ENCODE peak calls at places on chromosomes 11 and 22, in nine cellular contexts. One of them, this sample, is unnamed.

GRCh38 chr11:65498042-65498726 is 661 bp upstream of the MALAT1 start:
- DNase-seq in breast epithelium: no peak
- DNase-seq in HCT116: no peak
- DNase-seq in Panc1: no peak
- DNase-seq in endothelial cell of umbilical vein: no peak
- DNase-seq in SK-N-SH: no peak
- DNase-seq in transverse colon: peak; percentile 64
- DNase-seq in GM23338: peak; percentile 72
- DNase-seq in suprapubic skin: peak; percentile 74
- DNase-seq in this sample: peak; percentile 63

GRCh38 chr11:23353611-23354010 is 493.3 kb upstream of the CCDC179 start:
- DNase-seq in Panc1: no peak
- DNase-seq in suprapubic skin: no peak
- DNase-seq in transverse colon: no peak
- DNase-seq in SK-N-SH: no peak
- DNase-seq in breast epithelium: no peak
- DNase-seq in endothelial cell of umbilical vein: no peak
- DNase-seq in GM23338: no peak
- DNase-seq in HCT116: no peak
- DNase-seq in this sample: no peak

GRCh38 chr11:36627006-36627405 is 29.0 kb upstream of the RAG2 start:
- DNase-seq in GM23338: no peak
- DNase-seq in breast epithelium: no peak
- DNase-seq in HCT116: no peak
- DNase-seq in SK-N-SH: no peak
- DNase-seq in Panc1: no peak
- DNase-seq in suprapubic skin: no peak
- DNase-seq in transverse colon: no peak
- DNase-seq in endothelial cell of umbilical vein: no peak
- DNase-seq in this sample: no peak

GRCh38 chr11:8631395-8632110 is 37.5 kb upstream of the STK33 start:
- DNase-seq in endothelial cell of umbilical vein: no peak
- DNase-seq in Panc1: no peak
- DNase-seq in HCT116: no peak
- DNase-seq in breast epithelium: no peak
- DNase-seq in SK-N-SH: no peak
- DNase-seq in suprapubic skin: no peak
- DNase-seq in transverse colon: no peak
- DNase-seq in GM23338: no peak
- DNase-seq in this sample: no peak

GRCh38 chr11:19200410-19201201 is 1.2 kb downstream of the CSRP3 start:
- DNase-seq in breast epithelium: peak; percentile 61
- DNase-seq in SK-N-SH: no peak
- DNase-seq in Panc1: no peak
- DNase-seq in transverse colon: peak; percentile 60
- DNase-seq in HCT116: no peak
- DNase-seq in endothelial cell of umbilical vein: peak; percentile 63
- DNase-seq in suprapubic skin: no peak
- DNase-seq in GM23338: no peak
- DNase-seq in this sample: peak; percentile 71

GRCh38 chr11:1195690-1196515 is 27.0 kb upstream of the MUC5B start:
- DNase-seq in GM23338: no peak
- DNase-seq in endothelial cell of umbilical vein: no peak
- DNase-seq in HCT116: no peak
- DNase-seq in suprapubic skin: peak; percentile 51
- DNase-seq in breast epithelium: no peak
- DNase-seq in SK-N-SH: peak; percentile 13
- DNase-seq in Panc1: no peak
- DNase-seq in transverse colon: peak; percentile 4
- DNase-seq in this sample: no peak

GRCh38 chr11:112805658-112806057 is 155.6 kb upstream of the NCAM1 start:
- DNase-seq in breast epithelium: no peak
- DNase-seq in GM23338: no peak
- DNase-seq in suprapubic skin: no peak
- DNase-seq in SK-N-SH: no peak
- DNase-seq in transverse colon: no peak
- DNase-seq in HCT116: no peak
- DNase-seq in Panc1: no peak
- DNase-seq in endothelial cell of umbilical vein: no peak
- DNase-seq in this sample: peak; percentile 57

GRCh38 chr11:134365011-134365925 is 33.5 kb downstream of the GLB1L2 start:
- DNase-seq in SK-N-SH: no peak
- DNase-seq in suprapubic skin: peak; percentile 44
- DNase-seq in Panc1: no peak
- DNase-seq in GM23338: no peak
- DNase-seq in breast epithelium: no peak
- DNase-seq in transverse colon: no peak
- DNase-seq in endothelial cell of umbilical vein: no peak
- DNase-seq in HCT116: no peak
- DNase-seq in this sample: no peak

GRCh38 chr11:134452026-134452848 is 40.2 kb upstream of the B3GAT1 start:
- DNase-seq in breast epithelium: no peak
- DNase-seq in Panc1: no peak
- DNase-seq in SK-N-SH: no peak
- DNase-seq in endothelial cell of umbilical vein: no peak
- DNase-seq in GM23338: no peak
- DNase-seq in HCT116: no peak
- DNase-seq in transverse colon: no peak
- DNase-seq in suprapubic skin: no peak
- DNase-seq in this sample: no peak

GRCh38 chr11:13278620-13279486 is 1.3 kb downstream of the BMAL1 start:
- DNase-seq in Panc1: no peak
- DNase-seq in GM23338: peak; percentile 60
- DNase-seq in breast epithelium: no peak
- DNase-seq in transverse colon: peak; percentile 26
- DNase-seq in SK-N-SH: peak; percentile 59
- DNase-seq in suprapubic skin: no peak
- DNase-seq in endothelial cell of umbilical vein: peak; percentile 11
- DNase-seq in HCT116: no peak
- DNase-seq in this sample: no peak

GRCh38 chr11:119863811-119864601 is 135.0 kb upstream of the NECTIN1 start:
- DNase-seq in HCT116: no peak
- DNase-seq in SK-N-SH: peak; percentile 57
- DNase-seq in transverse colon: peak; percentile 85
- DNase-seq in endothelial cell of umbilical vein: no peak
- DNase-seq in GM23338: peak; percentile 49
- DNase-seq in breast epithelium: no peak
- DNase-seq in Panc1: no peak
- DNase-seq in suprapubic skin: no peak
- DNase-seq in this sample: no peak

GRCh38 chr22:29842740-29843139 is 4.7 kb upstream of the ASCC2 start:
- DNase-seq in SK-N-SH: no peak
- DNase-seq in breast epithelium: no peak
- DNase-seq in GM23338: no peak
- DNase-seq in Panc1: peak; percentile 67
- DNase-seq in endothelial cell of umbilical vein: peak; percentile 49
- DNase-seq in transverse colon: no peak
- DNase-seq in HCT116: no peak
- DNase-seq in suprapubic skin: no peak
- DNase-seq in this sample: no peak

GRCh38 chr11:18721576-18722292 is 4.3 kb downstream of the IGSF22 start:
- DNase-seq in endothelial cell of umbilical vein: peak; percentile 51
- DNase-seq in HCT116: peak; percentile 45
- DNase-seq in suprapubic skin: no peak
- DNase-seq in Panc1: peak; percentile 58
- DNase-seq in transverse colon: peak; percentile 57
- DNase-seq in breast epithelium: no peak
- DNase-seq in SK-N-SH: peak; percentile 74
- DNase-seq in GM23338: peak; percentile 86
- DNase-seq in this sample: peak; percentile 40

DNA sequence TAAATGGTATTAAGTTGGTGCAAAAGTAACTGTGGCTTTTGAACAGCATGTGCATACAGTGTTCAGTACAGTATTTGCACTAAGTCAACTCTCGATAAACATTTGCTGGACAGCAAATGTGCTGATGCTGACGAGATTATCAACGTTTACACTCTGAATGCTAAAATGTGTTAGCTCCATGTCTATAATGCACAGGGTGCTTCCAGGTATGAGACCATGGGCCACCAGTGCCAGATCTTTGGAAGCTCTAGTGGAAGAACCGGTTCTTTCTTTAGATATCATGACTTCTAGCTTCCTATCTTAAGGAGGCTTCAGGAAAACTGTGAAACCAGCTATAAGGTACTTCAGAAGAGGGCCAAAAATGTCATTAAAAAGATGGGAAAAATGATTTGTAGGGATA is 17.2 kb downstream of the SNX19 start:
- DNase-seq in suprapubic skin: no peak
- DNase-seq in endothelial cell of umbilical vein: no peak
- DNase-seq in Panc1: no peak
- DNase-seq in transverse colon: no peak
- DNase-seq in SK-N-SH: no peak
- DNase-seq in GM23338: no peak
- DNase-seq in HCT116: no peak
- DNase-seq in breast epithelium: no peak
- DNase-seq in this sample: peak; percentile 56
- H3K36me3 ChIP-seq in suprapubic skin: peaks cover 92% of the 10 kb centered on the region
- H3K36me3 ChIP-seq in endothelial cell of umbilical vein: peaks cover 19% of the 10 kb centered on the region
- H3K36me3 ChIP-seq in Panc1: peaks cover 44% of the 10 kb centered on the region
- H3K36me3 ChIP-seq in transverse colon: no peaks in the 10 kb centered on the region
- H3K36me3 ChIP-seq in SK-N-SH: peaks cover 86% of the 10 kb centered on the region
- H3K36me3 ChIP-seq in GM23338: peaks cover 13% of the 10 kb centered on the region
- H3K36me3 ChIP-seq in HCT116: peaks cover 30% of the 10 kb centered on the region
- H3K36me3 ChIP-seq in breast epithelium: peaks cover 12% of the 10 kb centered on the region
- H3K36me3 ChIP-seq in this sample: peaks cover 97% of the 10 kb centered on the region

GRCh38 chr11:69449320-69450063 is 32.0 kb upstream of the LINC01488 start:
- DNase-seq in SK-N-SH: peak; percentile 90
- DNase-seq in transverse colon: no peak
- DNase-seq in suprapubic skin: peak; percentile 87
- DNase-seq in endothelial cell of umbilical vein: peak; percentile 92
- DNase-seq in HCT116: no peak
- DNase-seq in breast epithelium: no peak
- DNase-seq in GM23338: no peak
- DNase-seq in Panc1: no peak
- DNase-seq in this sample: peak; percentile 69

GRCh38 chr11:69448471-69449284 is 32.8 kb upstream of the LINC01488 start:
- DNase-seq in suprapubic skin: no peak
- DNase-seq in HCT116: no peak
- DNase-seq in Panc1: no peak
- DNase-seq in GM23338: no peak
- DNase-seq in transverse colon: no peak
- DNase-seq in endothelial cell of umbilical vein: no peak
- DNase-seq in breast epithelium: no peak
- DNase-seq in SK-N-SH: no peak
- DNase-seq in this sample: no peak

GRCh38 chr11:69446108-69446507 is 35.4 kb upstream of the LINC01488 start:
- DNase-seq in SK-N-SH: no peak
- DNase-seq in Panc1: no peak
- DNase-seq in transverse colon: no peak
- DNase-seq in suprapubic skin: no peak
- DNase-seq in breast epithelium: no peak
- DNase-seq in GM23338: no peak
- DNase-seq in HCT116: no peak
- DNase-seq in endothelial cell of umbilical vein: no peak
- DNase-seq in this sample: no peak

GRCh38 chr11:69450064-69450856 is 31.2 kb upstream of the LINC01488 start:
- DNase-seq in Panc1: no peak
- DNase-seq in transverse colon: no peak
- DNase-seq in SK-N-SH: no peak
- DNase-seq in HCT116: no peak
- DNase-seq in breast epithelium: no peak
- DNase-seq in GM23338: no peak
- DNase-seq in endothelial cell of umbilical vein: peak; percentile 55
- DNase-seq in suprapubic skin: no peak
- DNase-seq in this sample: no peak

DNA sequence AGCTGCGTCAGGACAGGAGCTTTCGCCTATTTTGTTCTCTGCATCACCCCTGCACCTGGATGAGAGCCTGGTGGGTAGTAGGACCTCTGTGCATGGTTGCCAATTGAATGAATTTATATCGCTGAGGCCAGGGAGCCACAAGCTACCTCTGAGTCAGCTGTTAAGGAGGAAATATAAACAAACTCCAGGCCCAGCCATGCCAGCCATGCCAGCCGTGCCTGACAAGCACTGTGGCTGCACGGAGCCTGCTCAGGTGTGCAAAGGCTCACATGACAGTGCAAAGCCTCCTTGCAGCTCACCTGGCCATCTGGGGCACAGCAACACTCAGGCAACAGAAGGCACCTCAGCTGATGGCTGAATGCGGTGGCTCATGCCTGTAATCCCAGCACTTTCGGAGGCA is 33.7 kb upstream of the LINC01488 start:
- DNase-seq in Panc1: no peak
- DNase-seq in endothelial cell of umbilical vein: peak; percentile 32
- DNase-seq in SK-N-SH: no peak
- DNase-seq in transverse colon: no peak
- DNase-seq in GM23338: no peak
- DNase-seq in suprapubic skin: no peak
- DNase-seq in breast epithelium: no peak
- DNase-seq in HCT116: no peak
- DNase-seq in this sample: peak; percentile 53
- TF ChIP-seq POLR2AphosphoS5 in Panc1: no peak
- TF ChIP-seq POLR2AphosphoS5 in endothelial cell of umbilical vein: no peak
- TF ChIP-seq POLR2AphosphoS5 in SK-N-SH: no peak
- TF ChIP-seq POLR2AphosphoS5 in transverse colon: no peak
- TF ChIP-seq POLR2AphosphoS5 in GM23338: no peak
- TF ChIP-seq POLR2AphosphoS5 in suprapubic skin: no peak
- TF ChIP-seq POLR2AphosphoS5 in breast epithelium: no peak
- TF ChIP-seq POLR2AphosphoS5 in HCT116: no peak
- TF ChIP-seq POLR2AphosphoS5 in this sample: no peak

GRCh38 chr11:102064316-102064715 is 17.1 kb downstream of the CFAP300 start:
- DNase-seq in breast epithelium: peak; percentile 47
- DNase-seq in Panc1: no peak
- DNase-seq in suprapubic skin: no peak
- DNase-seq in SK-N-SH: no peak
- DNase-seq in HCT116: no peak
- DNase-seq in transverse colon: no peak
- DNase-seq in endothelial cell of umbilical vein: no peak
- DNase-seq in GM23338: no peak
- DNase-seq in this sample: no peak

GRCh38 chr11:102062106-102062505 is 14.9 kb downstream of the CFAP300 start:
- DNase-seq in Panc1: no peak
- DNase-seq in SK-N-SH: no peak
- DNase-seq in GM23338: no peak
- DNase-seq in endothelial cell of umbilical vein: no peak
- DNase-seq in breast epithelium: no peak
- DNase-seq in transverse colon: no peak
- DNase-seq in suprapubic skin: no peak
- DNase-seq in HCT116: no peak
- DNase-seq in this sample: no peak

GRCh38 chr11:102061276-102061675 is 14.0 kb downstream of the CFAP300 start:
- DNase-seq in GM23338: peak; percentile 32
- DNase-seq in transverse colon: no peak
- DNase-seq in HCT116: no peak
- DNase-seq in SK-N-SH: no peak
- DNase-seq in breast epithelium: no peak
- DNase-seq in suprapubic skin: no peak
- DNase-seq in Panc1: no peak
- DNase-seq in endothelial cell of umbilical vein: peak; percentile 9
- DNase-seq in this sample: no peak
- TF ChIP-seq CTCF in GM23338: peak; percentile 57
- TF ChIP-seq CTCF in transverse colon: no peak
- TF ChIP-seq CTCF in HCT116: no peak
- TF ChIP-seq CTCF in SK-N-SH: peak; percentile 50
- TF ChIP-seq CTCF in breast epithelium: no peak
- TF ChIP-seq CTCF in suprapubic skin: no peak
- TF ChIP-seq CTCF in Panc1: peak; percentile 72
- TF ChIP-seq CTCF in endothelial cell of umbilical vein: peak; percentile 32
- TF ChIP-seq CTCF in this sample: no peak

DNA sequence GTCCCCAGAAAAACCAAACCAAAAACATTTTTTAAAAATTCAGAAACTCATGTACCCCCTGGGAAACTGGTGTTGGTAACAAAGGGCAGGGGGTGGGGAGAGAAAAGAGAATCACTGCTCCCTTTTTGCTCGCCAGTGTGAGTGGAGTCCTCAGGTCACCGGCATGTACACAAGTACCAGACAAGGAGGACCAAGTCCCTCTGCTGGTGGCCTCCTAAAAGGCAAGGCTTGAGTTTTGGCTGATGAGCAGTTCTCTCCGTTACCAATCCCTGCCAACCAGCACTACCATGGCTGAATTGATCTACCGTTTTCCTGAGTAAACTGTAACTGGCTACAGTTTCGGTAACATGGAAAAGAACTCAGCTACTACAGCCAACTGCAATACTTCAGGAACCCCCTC is 22.0 kb downstream of the APOL5 start:
- DNase-seq in SK-N-SH: no peak
- DNase-seq in suprapubic skin: no peak
- DNase-seq in GM23338: peak; percentile 50
- DNase-seq in breast epithelium: no peak
- DNase-seq in HCT116: no peak
- DNase-seq in Panc1: no peak
- DNase-seq in transverse colon: no peak
- DNase-seq in endothelial cell of umbilical vein: no peak
- DNase-seq in this sample: peak; percentile 23
- H3K36me3 ChIP-seq in SK-N-SH: peaks cover 47% of the 10 kb centered on the region
- H3K36me3 ChIP-seq in suprapubic skin: peaks cover 42% of the 10 kb centered on the region
- H3K36me3 ChIP-seq in GM23338: no peaks in the 10 kb centered on the region
- H3K36me3 ChIP-seq in breast epithelium: no peaks in the 10 kb centered on the region
- H3K36me3 ChIP-seq in HCT116: no peaks in the 10 kb centered on the region
- H3K36me3 ChIP-seq in Panc1: peaks cover 5% of the 10 kb centered on the region
- H3K36me3 ChIP-seq in transverse colon: no peaks in the 10 kb centered on the region
- H3K36me3 ChIP-seq in endothelial cell of umbilical vein: peaks cover 5% of the 10 kb centered on the region
- H3K36me3 ChIP-seq in this sample: peaks cover 7% of the 10 kb centered on the region